ENCODE peak calls at places on chromosomes 3 and 15, in six cellular contexts. X, N, P, D, I and Y are unnamed samples.

GRCh38 chr3:100893590-100893989 is 99.6 kb downstream of the ABI3BP start:
- DNase-seq in I (peak), D (peak), X (no peak), N (no peak), P (no peak), Y (no peak)

GRCh38 chr15:55222588-55222987 is 25.8 kb upstream of the RSL24D1 start:
- DNase-seq in D (no peak), I (no peak), X (no peak), N (no peak), P (peak), Y (no peak)

GRCh38 chr3:52606373-52607085 is 70.1 kb downstream of the UQCC5 start:
- DNase-seq in N (no peak), I (peak), X (peak), D (peak), P (no peak), Y (no peak)

GRCh38 chr15:67943961-67944674 is 104.3 kb upstream of the RNU6-1 start:
- DNase-seq in P (no peak), I (no peak), D (no peak), N (no peak), X (no peak), Y (no peak)

GRCh38 chr3:112640333-112640863 is 545 bp downstream of the CCDC80 start:
- DNase-seq in P (no peak), D (peak), N (no peak), X (peak), I (peak), Y (no peak)

GRCh38 chr3:4841783-4842440 is 137.3 kb upstream of the BHLHE40 start:
- DNase-seq in D (no peak), X (no peak), N (no peak), I (no peak), P (no peak), Y (no peak)

GRCh38 chr3:40477671-40478070 is 749 bp downstream of the ZNF619 start:
- DNase-seq in I (no peak), X (no peak), P (no peak), D (no peak), N (no peak), Y (no peak)

GRCh38 chr15:101019351-101019750 is 100.2 kb downstream of the LRRK1 start:
- DNase-seq in P (no peak), D (no peak), I (no peak), N (no peak), X (no peak), Y (no peak)

GRCh38 chr3:42063886-42064285 is 27.3 kb upstream of the TRAK1 start:
- DNase-seq in I (no peak), N (no peak), P (no peak), D (peak), X (peak), Y (no peak)

GRCh38 chr15:55007561-55007960 is 189.2 kb downstream of the RSL24D1 start:
- DNase-seq in D (no peak), I (no peak), X (no peak), N (no peak), P (no peak), Y (no peak)

GRCh38 chr15:62951481-62951880 is 91.1 kb upstream of the TPM1 start:
- DNase-seq in X (no peak), I (no peak), P (no peak), N (no peak), D (no peak), Y (no peak)

GRCh38 chr3:47347217-47347801 is 33.5 kb upstream of the PTPN23 start:
- DNase-seq in X (no peak), I (no peak), N (no peak), D (peak), P (peak), Y (no peak)

GRCh38 chr15:74391604-74392401 is 24.4 kb upstream of the CYP11A1 start:
- DNase-seq in D (no peak), N (no peak), I (no peak), P (no peak), X (no peak), Y (no peak)

GRCh38 chr15:41955807-41956525 is 16.4 kb downstream of the EHD4 start:
- DNase-seq in I (peak), X (no peak), N (no peak), P (no peak), D (no peak), Y (no peak)

GRCh38 chr15:63080638-63081250 is 38.2 kb downstream of the TPM1 start:
- DNase-seq in N (no peak), X (no peak), P (no peak), I (no peak), D (no peak), Y (no peak)

GRCh38 chr3:156024904-156025303 is 95.5 kb upstream of the KCNAB1 start:
- DNase-seq in I (no peak), X (no peak), P (no peak), N (no peak), D (peak), Y (no peak)

GRCh38 chr15:101115887-101116680 is 135.8 kb downstream of the CHSY1 start:
- DNase-seq in N (peak), P (no peak), D (peak), X (no peak), I (peak), Y (no peak)

GRCh38 chr3:80618295-80619256 is 850.8 kb upstream of the ROBO1 start:
- DNase-seq in I (no peak), X (no peak), N (no peak), D (no peak), P (no peak), Y (no peak)

GRCh38 chr3:112351823-112352222 is 18.9 kb downstream of the CD200 start:
- DNase-seq in D (no peak), P (no peak), X (no peak), N (no peak), I (no peak), Y (no peak)

GRCh38 chr3:29083081-29083480 is 197.8 kb upstream of the RBMS3 start:
- DNase-seq in P (no peak), N (no peak), D (no peak), X (no peak), I (no peak), Y (no peak)

GRCh38 chr15:74443100-74443909 is 9.5 kb upstream of the SEMA7A start:
- DNase-seq in I (no peak), X (no peak), N (peak), P (no peak), D (peak), Y (no peak)

GRCh38 chr3:192187485-192188051 is 539.8 kb downstream of the FGF12 start:
- DNase-seq in P (no peak), X (no peak), D (peak), I (no peak), N (no peak), Y (no peak)

GRCh38 chr3:133573054-133573628 is 345 bp upstream of the CDV3 start:
- DNase-seq in D (peak), I (peak), X (peak), N (peak), P (peak), Y (peak)

GRCh38 chr3:61378321-61378720 is 127.1 kb upstream of the FHIT start:
- DNase-seq in D (peak), P (no peak), I (no peak), X (no peak), N (no peak), Y (no peak)

GRCh38 chr3:141407043-141407442 is 38.7 kb downstream of the ZBTB38 start:
- DNase-seq in P (no peak), X (no peak), N (no peak), D (peak), I (peak), Y (no peak)

GRCh38 chr15:62241135-62241770 is 76.2 kb upstream of the C2CD4B start:
- DNase-seq in D (no peak), X (peak), I (peak), P (peak), N (no peak), Y (no peak)

GRCh38 chr3:35635931-35636683 is 3.2 kb upstream of the ARPP21 start:
- DNase-seq in D (no peak), P (no peak), X (no peak), I (no peak), N (no peak), Y (no peak)

GRCh38 chr15:24675332-24676144 is at the start of gene NPAP1:
- DNase-seq in X (no peak), P (no peak), I (no peak), D (no peak), N (peak), Y (no peak)

GRCh38 chr15:24678485-24678884 is 2.9 kb downstream of the NPAP1 start:
- DNase-seq in D (no peak), P (no peak), I (no peak), N (no peak), X (peak), Y (no peak)

GRCh38 chr15:24676431-24676830 is 856 bp downstream of the NPAP1 start:
- DNase-seq in X (no peak), P (no peak), D (no peak), I (no peak), N (no peak), Y (no peak)
- TF ChIP-seq CTCF in X (no peak), P (no peak), D (no peak), I (no peak), N (no peak), Y (no peak)

GRCh38 chr15:69957175-69957574 is 140.5 kb downstream of the TLE3 start:
- DNase-seq in I (no peak), X (no peak), P (peak), D (no peak), N (no peak), Y (no peak)

GRCh38 chr15:69955240-69955894 is 142.3 kb downstream of the TLE3 start:
- DNase-seq in X (no peak), D (no peak), N (no peak), I (no peak), P (peak), Y (no peak)

GRCh38 chr15:69954726-69955125 is 143.0 kb downstream of the TLE3 start:
- DNase-seq in I (no peak), D (no peak), N (no peak), X (no peak), P (no peak), Y (no peak)

GRCh38 chr15:69956417-69956816 is 141.3 kb downstream of the TLE3 start:
- DNase-seq in P (no peak), N (no peak), X (no peak), I (no peak), D (no peak), Y (no peak)

DNA sequence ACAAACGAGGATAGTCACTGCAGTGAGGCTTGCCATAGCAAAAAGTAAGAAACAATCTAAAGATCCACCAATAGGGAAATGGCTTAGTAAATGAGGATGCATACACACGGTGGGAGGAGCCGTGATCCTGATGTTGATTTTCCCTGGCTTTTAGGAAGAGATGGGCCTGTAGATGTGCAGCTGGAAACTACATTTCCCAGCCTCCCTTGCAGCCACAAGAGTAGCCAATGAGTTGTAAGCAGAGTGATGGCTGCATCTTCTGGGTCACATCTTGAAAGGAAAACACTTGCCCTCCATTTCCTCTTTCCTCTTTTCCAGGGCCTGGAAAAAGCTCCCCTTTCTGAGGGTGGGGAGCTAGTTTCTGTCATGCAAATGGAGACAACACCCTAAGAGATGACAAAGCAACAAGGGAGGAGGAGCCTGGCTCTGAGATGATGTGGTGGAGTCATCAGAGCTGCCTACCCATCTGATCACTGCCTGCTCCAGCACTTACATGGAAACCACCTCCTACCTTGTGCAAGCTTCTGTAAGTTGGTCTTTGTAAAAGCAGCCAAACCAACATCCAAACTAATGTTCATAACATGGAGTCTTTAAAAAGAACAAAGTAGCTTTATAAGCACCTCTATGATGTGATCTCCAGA is 139.1 kb downstream of the TLE3 start:
- DNase-seq in N (no peak), I (no peak), X (no peak), P (peak), D (no peak), Y (no peak)
- TF ChIP-seq CTCF in N (no peak), I (no peak), X (no peak), P (no peak), D (no peak), Y (no peak)

GRCh38 chr3:54870423-54870822 is 57.4 kb downstream of the LRTM1 start:
- DNase-seq in P (peak), N (no peak), I (peak), D (peak), X (peak), Y (no peak)
- TF ChIP-seq CTCF in P (peak), N (peak), I (peak), D (peak), X (peak), Y (no peak)

GRCh38 chr15:66698318-66698961 is 3.6 kb upstream of the SMAD6 start:
- DNase-seq in X (peak), I (peak), P (peak), D (peak), N (no peak), Y (peak)
- TF ChIP-seq CTCF in X (peak), I (peak), P (peak), D (peak), N (peak), Y (peak)